ENCODE peak calls at places on chromosomes 16 and 17, in six cellular contexts. W is neural crest cell; O is activated CD8-positive, alpha-beta T cell treated with anti-CD3 and anti-CD28 coated beads for 36 hours; S is AG04450; I is nephron progenitor cell; L is HFF-Myc. K is an unnamed sample.

GRCh38 chr17:81253358-81254131 is 14.4 kb downstream of the NDUFAF8 start:
- DNase-seq in O (peak), S (no peak), I (peak), W (peak), L (no peak), K (peak)

GRCh38 chr17:35241520-35241919 is 1.4 kb upstream of the SLFN5 start:
- DNase-seq in I (no peak), O (peak), L (no peak), S (no peak), W (no peak), K (no peak)

GRCh38 chr16:2331199-2331931 is 9.2 kb downstream of the ABCA3 start:
- DNase-seq in I (no peak), L (no peak), W (no peak), S (no peak), O (no peak), K (no peak)

GRCh38 chr17:859461-860195 is 77.5 kb downstream of the MRM3 start:
- DNase-seq in O (no peak), W (no peak), I (no peak), S (no peak), L (no peak), K (no peak)

GRCh38 chr17:27379863-27380533 is 76.2 kb upstream of the KSR1 start:
- DNase-seq in L (no peak), I (no peak), O (no peak), W (peak), S (no peak), K (no peak)

GRCh38 chr16:68356919-68357286 is 46.1 kb downstream of the PRMT7 start:
- DNase-seq in L (no peak), I (no peak), O (no peak), S (no peak), W (no peak), K (no peak)

GRCh38 chr16:10964039-10964890 is 19.9 kb downstream of the CLEC16A start:
- DNase-seq in L (peak), O (peak), I (peak), W (peak), S (peak), K (no peak)

GRCh38 chr17:74239169-74239568 is 25.8 kb downstream of the TTYH2 start:
- DNase-seq in L (no peak), O (no peak), W (no peak), I (no peak), S (no peak), K (no peak)

GRCh38 chr16:5056347-5056746 is 9.4 kb downstream of the C16orf89 start:
- DNase-seq in I (peak), S (no peak), W (peak), O (peak), L (no peak), K (no peak)

GRCh38 chr17:44983563-44983962 is 15.5 kb upstream of the C1QL1 start:
- DNase-seq in S (no peak), O (no peak), W (no peak), L (no peak), I (no peak), K (no peak)

GRCh38 chr17:82232876-82233785 is 4.3 kb downstream of the SLC16A3 start:
- DNase-seq in O (no peak), W (no peak), L (no peak), S (no peak), I (no peak), K (no peak)

GRCh38 chr17:28544402-28545140 is 7.9 kb downstream of the UNC119 start:
- DNase-seq in L (no peak), O (no peak), W (no peak), S (no peak), I (no peak), K (no peak)

GRCh38 chr16:49600976-49601375 is 227.4 kb downstream of the C16orf78 start:
- DNase-seq in W (no peak), O (no peak), L (no peak), S (no peak), I (no peak), K (no peak)

GRCh38 chr17:21387616-21388015 is 11.5 kb downstream of the KCNJ12 start:
- DNase-seq in O (no peak), L (no peak), S (no peak), W (no peak), I (no peak), K (no peak)

GRCh38 chr17:20094777-20095176 is 85.6 kb downstream of the SPECC1 start:
- DNase-seq in W (no peak), L (no peak), O (no peak), I (no peak), S (no peak), K (no peak)

GRCh38 chr17:49439673-49440571 is 25.2 kb upstream of the PHB1 start:
- DNase-seq in W (no peak), O (no peak), L (no peak), S (no peak), I (no peak), K (no peak)

GRCh38 chr17:2647961-2648360 is 54.5 kb downstream of the PAFAH1B1 start:
- DNase-seq in O (no peak), L (no peak), I (no peak), W (no peak), S (no peak), K (no peak)

GRCh38 chr17:8187517-8188407 is 2.2 kb downstream of the BORCS6 start:
- DNase-seq in W (peak), O (peak), S (peak), I (peak), L (peak), K (peak)

GRCh38 chr16:12340151-12340733 is 363.7 kb downstream of the SNX29 start:
- DNase-seq in L (no peak), O (peak), S (no peak), W (no peak), I (no peak), K (peak)

GRCh38 chr16:85888405-85889331 is 10.3 kb upstream of the IRF8 start:
- DNase-seq in S (no peak), W (no peak), O (peak), I (no peak), L (peak), K (peak)

GRCh38 chr17:39081851-39082250 is 69.6 kb downstream of the PLXDC1 start:
- DNase-seq in I (no peak), O (no peak), W (no peak), L (no peak), S (no peak), K (no peak)

GRCh38 chr16:24626251-24626650 is 86.9 kb downstream of the RBBP6 start:
- DNase-seq in L (no peak), I (no peak), W (no peak), O (no peak), S (no peak), K (no peak)

GRCh38 chr16:4608704-4608980 is 6.0 kb downstream of the UBALD1 start:
- DNase-seq in W (no peak), L (no peak), S (no peak), O (no peak), I (no peak), K (no peak)

GRCh38 chr17:18227635-18228034 is 2.2 kb downstream of the LLGL1 start:
- DNase-seq in L (no peak), W (no peak), O (no peak), I (no peak), S (no peak), K (no peak)

GRCh38 chr17:74245818-74246204 is 28.2 kb upstream of the DNAI2 start:
- DNase-seq in O (no peak), W (no peak), S (no peak), L (no peak), I (no peak), K (no peak)

GRCh38 chr17:9389116-9389515 is 186.5 kb downstream of the STX8 start:
- DNase-seq in O (peak), L (peak), W (no peak), S (peak), I (no peak), K (peak)

GRCh38 chr16:1066584-1067172 is 5.9 kb upstream of the SSTR5 start:
- DNase-seq in L (no peak), I (no peak), W (no peak), O (no peak), S (no peak), K (no peak)
- TF ChIP-seq CTCF in L (no peak), I (no peak), W (no peak), O (no peak), S (no peak), K (no peak)

DNA sequence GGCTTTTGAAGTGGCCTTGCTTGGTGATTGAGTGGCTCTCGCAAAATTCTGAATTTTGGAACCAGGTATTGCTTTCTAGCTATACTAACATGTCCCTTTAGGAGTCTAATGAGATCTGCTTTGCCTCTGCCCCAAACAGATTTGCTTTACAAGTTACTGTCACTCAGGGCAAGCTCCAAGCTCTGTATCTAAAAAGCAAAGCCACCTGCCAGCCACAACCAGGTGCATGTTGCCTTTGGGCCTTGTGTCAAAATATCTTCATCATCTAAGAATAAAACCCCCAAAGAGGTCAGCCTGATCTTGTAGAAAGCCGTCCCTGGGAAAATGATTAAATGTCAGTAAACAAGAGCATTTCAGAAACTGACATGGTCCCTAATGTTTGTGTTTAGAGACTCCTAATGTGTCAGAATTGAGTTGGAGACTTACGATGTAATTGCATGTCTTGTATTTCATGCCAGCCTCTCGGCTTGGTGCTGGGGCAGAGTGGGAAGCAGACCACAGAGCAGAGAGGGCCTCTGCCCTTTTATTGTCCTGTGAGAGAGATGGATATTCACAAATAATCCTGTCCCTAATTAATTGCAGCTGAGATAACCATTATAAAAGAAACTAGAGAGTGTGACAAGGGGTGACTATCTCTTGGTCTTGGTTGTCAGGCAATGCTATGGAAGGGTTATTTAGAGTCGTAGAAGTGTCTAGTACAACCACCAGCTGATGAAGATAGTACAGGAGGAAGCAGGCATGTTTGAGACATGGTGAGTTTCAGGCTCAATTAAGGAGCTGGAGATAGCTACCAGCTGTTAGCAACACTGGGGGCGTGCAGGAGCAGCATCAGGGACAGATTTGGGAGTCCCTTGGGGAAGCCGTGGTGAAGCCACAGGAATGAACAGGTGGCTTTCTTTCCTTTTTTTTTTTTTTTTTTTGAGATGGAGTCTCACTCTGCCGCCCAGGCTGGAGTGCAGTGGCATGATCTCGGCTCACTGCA is 90.7 kb downstream of the PITPNC1 start:
- DNase-seq in I (no peak), L (no peak), S (no peak), O (no peak), W (no peak), K (peak)
- TF ChIP-seq CTCF in I (no peak), L (no peak), S (no peak), O (no peak), W (no peak), K (no peak)

GRCh38 chr17:79608729-79609039 is 2.2 kb downstream of the RBFOX3 start:
- DNase-seq in S (no peak), O (no peak), W (no peak), L (no peak), I (peak), K (no peak)

GRCh38 chr17:79609616-79610150 is 1.2 kb downstream of the RBFOX3 start:
- DNase-seq in L (no peak), O (no peak), S (no peak), I (peak), W (no peak), K (no peak)

GRCh38 chr17:79606487-79606886 is 4.4 kb downstream of the RBFOX3 start:
- DNase-seq in I (no peak), O (no peak), W (no peak), S (no peak), L (no peak), K (no peak)

GRCh38 chr17:79609175-79609589 is 1.7 kb downstream of the RBFOX3 start:
- DNase-seq in I (peak), O (no peak), W (no peak), S (no peak), L (no peak), K (no peak)

DNA sequence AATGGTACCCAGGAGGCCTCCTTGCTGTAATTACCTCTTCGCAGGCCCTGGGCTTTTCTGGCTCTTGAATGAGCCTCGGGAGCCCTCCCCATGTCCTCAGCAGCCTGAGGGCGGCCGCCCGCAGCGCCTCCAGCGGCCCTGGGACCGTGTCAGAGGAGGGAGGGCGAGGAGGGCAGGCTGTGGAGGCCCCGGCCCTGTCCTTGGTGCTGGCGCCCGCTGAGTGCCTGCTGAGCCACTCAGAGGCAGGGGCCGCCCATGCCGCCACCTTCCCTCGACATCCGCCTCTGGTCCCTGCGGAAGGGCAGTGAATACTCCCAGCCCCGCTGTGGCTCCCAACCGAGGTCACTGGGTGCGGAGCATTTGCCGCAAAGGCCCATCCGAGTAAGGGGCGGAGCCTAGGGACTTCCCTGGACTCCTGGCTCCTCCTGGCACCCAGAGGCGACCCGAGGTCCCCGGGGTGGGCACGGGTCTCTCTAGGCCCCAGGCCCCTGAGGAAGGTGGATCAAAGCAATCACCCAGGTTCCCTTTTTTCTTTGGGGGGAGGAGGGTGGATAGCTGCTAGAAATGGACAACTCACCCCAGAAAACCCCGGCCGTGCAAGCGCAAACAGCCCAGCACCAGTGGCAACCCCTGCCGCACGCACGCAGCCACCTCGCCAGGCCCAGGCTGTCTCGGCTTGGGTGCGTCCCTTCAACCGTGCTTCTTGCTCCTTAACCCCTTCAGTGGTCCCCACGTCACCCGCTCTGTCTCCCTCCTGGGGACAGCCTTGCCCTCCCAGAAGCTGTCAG is 2.7 kb downstream of the RBFOX3 start:
- DNase-seq in L (no peak), I (peak), O (peak), W (peak), S (no peak), K (peak)
- TF ChIP-seq CTCF in L (no peak), I (no peak), O (no peak), W (no peak), S (peak), K (no peak)

DNA sequence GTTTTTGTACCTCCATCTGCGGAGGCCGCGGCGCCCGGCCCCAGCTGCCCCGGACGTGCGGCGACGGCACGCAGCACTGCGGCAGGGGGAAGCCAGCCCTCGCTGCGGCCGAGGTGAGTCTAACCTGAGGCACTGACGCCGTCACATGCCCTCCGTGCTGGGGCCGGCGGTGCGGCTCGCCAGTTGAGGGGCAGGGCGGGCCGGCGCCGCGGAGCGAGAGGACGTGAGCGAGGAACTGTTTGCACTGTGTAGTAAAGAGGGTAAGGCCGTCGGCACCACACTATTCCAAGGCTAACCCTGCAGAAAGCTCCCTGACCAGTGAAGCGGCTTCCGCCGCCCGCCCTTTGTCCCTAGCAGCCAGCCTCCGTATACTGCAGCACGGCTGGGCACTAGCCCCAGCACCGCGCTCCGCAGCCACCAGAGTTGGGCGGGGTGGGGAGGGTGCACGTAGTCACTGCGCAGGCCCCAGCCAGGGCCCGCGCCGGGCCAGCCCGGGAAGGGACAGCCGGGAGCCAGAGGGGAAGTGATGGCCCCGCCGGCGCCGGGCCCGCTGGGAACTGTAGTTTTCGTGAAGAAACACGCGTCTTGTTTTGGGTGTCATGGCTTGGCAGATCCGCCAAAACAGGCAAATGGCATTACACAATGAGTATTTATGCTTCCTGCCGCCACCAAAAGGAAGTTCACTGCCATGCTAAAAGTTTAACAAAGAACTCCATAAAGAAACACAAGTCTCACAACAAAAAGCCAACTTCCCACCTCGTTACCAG is 580 bp upstream of the KANSL1 start:
- DNase-seq in L (peak), S (peak), W (peak), I (peak), O (peak), K (peak)
- TF ChIP-seq CTCF in L (no peak), S (no peak), W (peak), I (no peak), O (no peak), K (peak)

GRCh38 chr16:88599825-88600538 is 29.8 kb downstream of the ZC3H18 start:
- DNase-seq in S (no peak), L (no peak), W (no peak), I (no peak), O (no peak), K (no peak)

GRCh38 chr16:88601313-88602036 is 31.3 kb downstream of the ZC3H18 start:
- DNase-seq in S (no peak), I (no peak), L (no peak), O (no peak), W (no peak), K (no peak)

GRCh38 chr16:88599092-88599733 is 29.0 kb downstream of the ZC3H18 start:
- DNase-seq in S (no peak), I (no peak), L (no peak), W (no peak), O (no peak), K (no peak)

GRCh38 chr16:88602091-88602490 is 31.9 kb downstream of the ZC3H18 start:
- DNase-seq in W (no peak), I (no peak), L (no peak), S (no peak), O (no peak), K (no peak)

DNA sequence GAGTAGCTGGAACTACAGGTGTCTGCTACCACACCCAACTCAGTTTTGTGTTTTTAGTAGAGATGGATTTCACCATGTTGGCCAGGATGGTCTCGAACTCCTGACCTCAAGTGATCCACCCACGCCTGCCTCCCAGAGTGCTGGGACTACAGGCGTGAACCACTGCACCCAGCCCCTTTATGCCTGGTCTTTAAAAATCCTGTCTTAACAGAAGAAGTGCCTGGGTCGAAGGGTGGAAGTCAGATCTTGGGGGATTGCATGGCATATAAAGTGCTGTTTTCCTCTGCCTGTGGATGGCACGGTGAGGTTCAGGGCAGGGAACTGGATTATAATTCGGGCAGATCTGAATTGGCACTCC is 30.3 kb downstream of the ZC3H18 start:
- DNase-seq in I (no peak), S (no peak), O (no peak), W (no peak), L (no peak), K (no peak)
- TF ChIP-seq CTCF in I (no peak), S (no peak), O (no peak), W (no peak), L (no peak), K (no peak)

GRCh38 chr16:55499281-55499680 is 9.6 kb upstream of the LPCAT2 start:
- DNase-seq in W (no peak), S (no peak), O (no peak), I (no peak), L (no peak), K (no peak)

GRCh38 chr16:55499951-55500350 is 8.9 kb upstream of the LPCAT2 start:
- DNase-seq in O (peak), S (peak), W (no peak), I (no peak), L (peak), K (no peak)

GRCh38 chr16:55502801-55503366 is 6.0 kb upstream of the LPCAT2 start:
- DNase-seq in L (peak), I (peak), O (no peak), S (peak), W (peak), K (peak)

GRCh38 chr16:55503726-55504553 is 4.9 kb upstream of the LPCAT2 start:
- DNase-seq in S (no peak), O (no peak), W (no peak), L (no peak), I (no peak), K (peak)

GRCh38 chr16:55501549-55502322 is 7.1 kb upstream of the LPCAT2 start:
- DNase-seq in L (no peak), O (no peak), W (no peak), I (no peak), S (no peak), K (peak)
- TF ChIP-seq CTCF in L (peak), O (no peak), W (peak), I (peak), S (peak), K (peak)

DNA sequence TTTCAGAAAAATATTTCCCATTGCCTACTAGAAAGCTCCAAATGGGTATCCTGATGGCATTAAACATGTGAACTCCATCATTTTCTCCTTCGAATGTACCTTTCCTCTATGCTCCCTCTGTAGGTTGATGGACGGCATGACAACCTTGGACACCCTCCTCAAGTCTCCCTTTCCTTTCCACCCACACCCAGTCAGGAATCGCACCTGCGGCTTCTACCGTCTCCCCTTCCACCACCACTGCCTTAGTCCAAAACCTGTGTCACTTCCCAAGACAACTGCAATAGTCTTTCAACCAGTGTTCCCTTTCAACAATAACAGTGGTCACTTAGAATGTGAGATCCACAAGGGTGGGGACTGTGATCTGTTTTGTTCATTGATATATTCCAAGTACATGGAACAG is 233.1 kb upstream of the AXIN2 start:
- DNase-seq in L (no peak), S (no peak), W (no peak), I (peak), O (peak), K (no peak)
- TF ChIP-seq CTCF in L (peak), S (peak), W (peak), I (peak), O (peak), K (peak)